ENCODE peak calls at places on chromosomes 16 and 17, in six cellular contexts. I, L, A, T, S and F are unnamed samples.

GRCh38 chr16:77788196-77789084 is at the start of gene VAT1L:
- DNase-seq in L (peak), S (no peak), A (peak), T (no peak), I (peak), F (no peak)

GRCh38 chr16:49473131-49473530 is 99.5 kb downstream of the C16orf78 start:
- DNase-seq in L (no peak), A (no peak), T (no peak), S (no peak), I (no peak), F (peak)

GRCh38 chr16:30183961-30184429 is 593 bp downstream of the CORO1A start:
- DNase-seq in S (no peak), T (peak), A (peak), I (no peak), L (no peak), F (no peak)

GRCh38 chr16:8644513-8645140 is 23.1 kb downstream of the METTL22 start:
- DNase-seq in I (no peak), A (peak), S (no peak), T (no peak), L (no peak), F (no peak)

GRCh38 chr17:81832608-81833159 is 407 bp downstream of the MCRIP1 start:
- DNase-seq in I (no peak), T (no peak), A (no peak), L (peak), S (no peak), F (peak)

GRCh38 chr17:81566461-81567126 is 14.4 kb upstream of the FAAP100 start:
- DNase-seq in T (peak), L (peak), S (no peak), I (no peak), A (peak), F (peak)

GRCh38 chr16:65833171-65833871 is 533.2 kb upstream of the CDH5 start:
- DNase-seq in L (no peak), S (no peak), A (no peak), T (no peak), I (no peak), F (no peak)

GRCh38 chr16:89368604-89369249 is 121.6 kb downstream of the ANKRD11 start:
- DNase-seq in A (no peak), S (no peak), T (no peak), I (no peak), L (no peak), F (no peak)

GRCh38 chr16:50037791-50038190 is 12.8 kb downstream of the CNEP1R1 start:
- DNase-seq in S (no peak), T (no peak), I (no peak), A (no peak), L (no peak), F (no peak)

GRCh38 chr17:65474658-65475057 is 86.8 kb downstream of the AXIN2 start:
- DNase-seq in I (no peak), L (no peak), T (no peak), S (no peak), A (no peak), F (no peak)

GRCh38 chr17:72514321-72514861 is 393.6 kb downstream of the SOX9 start:
- DNase-seq in T (no peak), L (no peak), A (no peak), I (no peak), S (no peak), F (no peak)

GRCh38 chr17:72514888-72515287 is 394.1 kb downstream of the SOX9 start:
- DNase-seq in A (peak), L (peak), I (no peak), S (no peak), T (no peak), F (no peak)

GRCh38 chr17:72517413-72518237 is 396.8 kb downstream of the SOX9 start:
- DNase-seq in S (no peak), L (no peak), T (no peak), I (no peak), A (no peak), F (no peak)

GRCh38 chr17:72516772-72517399 is 396.1 kb downstream of the SOX9 start:
- DNase-seq in S (peak), I (peak), A (no peak), L (no peak), T (no peak), F (no peak)

GRCh38 chr17:72515291-72516065 is 394.7 kb downstream of the SOX9 start:
- DNase-seq in L (no peak), A (no peak), I (peak), T (peak), S (no peak), F (no peak)
- H3K4me3 ChIP-seq in L (no peak), A (no peak), I (no peak), T (no peak), S (no peak), F (peak)

GRCh38 chr17:15418781-15419180 is 48.6 kb downstream of the CDRT4 start:
- DNase-seq in L (no peak), A (no peak), S (no peak), I (no peak), T (no peak), F (no peak)
- TF ChIP-seq CTCF in L (no peak), A (no peak), S (no peak), I (no peak), T (no peak), F (no peak)

DNA sequence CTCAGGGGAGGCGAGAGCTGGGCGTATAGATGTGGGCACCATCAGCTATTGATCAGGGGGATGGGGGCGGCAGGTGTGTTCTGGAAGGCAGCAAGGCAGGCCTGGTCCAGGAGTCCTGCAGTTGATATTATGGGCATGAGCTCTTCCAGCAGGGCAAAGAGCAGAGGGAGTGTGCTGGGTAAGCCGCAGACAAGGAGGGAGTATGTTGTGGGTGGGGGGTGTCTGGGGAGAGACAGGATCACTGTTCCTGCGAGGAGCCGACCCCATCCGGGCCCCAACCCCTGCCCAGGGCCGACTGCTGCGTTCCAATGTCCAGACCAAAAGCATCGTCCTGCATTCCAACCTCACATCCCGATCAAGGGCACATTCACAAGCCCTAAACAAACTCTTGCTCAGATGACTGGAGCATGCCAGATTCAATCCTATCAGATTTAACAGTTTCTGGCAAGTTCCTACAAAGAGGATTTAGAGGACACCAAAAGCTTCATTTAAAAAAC is 9.2 kb downstream of the MXRA7 start:
- DNase-seq in T (no peak), A (no peak), L (no peak), S (peak), I (peak), F (no peak)
- H3K27ac ChIP-seq in T (peak), A (peak), L (peak), S (peak), I (no peak), F (peak)

GRCh38 chr16:88301886-88302285 is 80.9 kb upstream of the ZNF469 start:
- DNase-seq in I (no peak), T (no peak), A (no peak), S (no peak), L (no peak), F (no peak)

GRCh38 chr16:88303405-88303804 is 79.4 kb upstream of the ZNF469 start:
- DNase-seq in I (no peak), S (no peak), A (no peak), L (no peak), T (no peak), F (no peak)

GRCh38 chr16:88303890-88304819 is 78.6 kb upstream of the ZNF469 start:
- DNase-seq in L (no peak), T (no peak), I (no peak), A (no peak), S (peak), F (peak)

GRCh38 chr16:88301431-88301830 is 81.3 kb upstream of the ZNF469 start:
- DNase-seq in T (no peak), A (no peak), L (no peak), I (no peak), S (no peak), F (no peak)

DNA sequence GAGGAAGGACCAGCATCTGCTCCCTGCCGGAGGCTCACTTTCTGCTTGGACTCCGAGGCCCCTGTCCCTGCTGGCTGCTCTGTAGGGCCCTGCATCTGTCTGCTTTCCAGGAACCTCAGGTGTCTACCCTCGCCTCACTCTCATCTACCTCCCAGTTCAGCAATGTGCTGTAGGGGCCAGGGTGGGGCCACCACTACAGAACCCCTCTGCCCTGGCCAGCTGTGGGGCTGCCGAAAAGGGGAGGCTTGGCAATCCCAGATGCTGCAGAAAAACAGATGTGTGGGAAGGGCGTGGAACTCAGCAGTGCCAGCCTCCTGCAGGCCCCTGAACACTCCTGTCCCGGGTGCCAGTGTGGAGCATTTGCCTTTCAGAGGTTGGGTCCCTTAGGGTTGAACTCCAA is 80.1 kb upstream of the ZNF469 start:
- DNase-seq in A (no peak), T (no peak), L (no peak), S (no peak), I (no peak), F (no peak)
- H3K4me3 ChIP-seq in A (no peak), T (no peak), L (no peak), S (no peak), I (no peak), F (no peak)

GRCh38 chr17:40616592-40616991 is 31.0 kb downstream of the SMARCE1 start:
- DNase-seq in L (no peak), I (no peak), S (no peak), A (no peak), T (no peak), F (no peak)

GRCh38 chr17:40621019-40621418 is 26.6 kb downstream of the SMARCE1 start:
- DNase-seq in I (no peak), L (no peak), A (no peak), S (no peak), T (no peak), F (no peak)

GRCh38 chr17:40617678-40618240 is 29.9 kb downstream of the SMARCE1 start:
- DNase-seq in S (peak), T (no peak), A (no peak), I (peak), L (no peak), F (no peak)

GRCh38 chr17:40621558-40621957 is 26.1 kb downstream of the SMARCE1 start:
- DNase-seq in L (no peak), I (no peak), A (no peak), S (no peak), T (no peak), F (no peak)

DNA sequence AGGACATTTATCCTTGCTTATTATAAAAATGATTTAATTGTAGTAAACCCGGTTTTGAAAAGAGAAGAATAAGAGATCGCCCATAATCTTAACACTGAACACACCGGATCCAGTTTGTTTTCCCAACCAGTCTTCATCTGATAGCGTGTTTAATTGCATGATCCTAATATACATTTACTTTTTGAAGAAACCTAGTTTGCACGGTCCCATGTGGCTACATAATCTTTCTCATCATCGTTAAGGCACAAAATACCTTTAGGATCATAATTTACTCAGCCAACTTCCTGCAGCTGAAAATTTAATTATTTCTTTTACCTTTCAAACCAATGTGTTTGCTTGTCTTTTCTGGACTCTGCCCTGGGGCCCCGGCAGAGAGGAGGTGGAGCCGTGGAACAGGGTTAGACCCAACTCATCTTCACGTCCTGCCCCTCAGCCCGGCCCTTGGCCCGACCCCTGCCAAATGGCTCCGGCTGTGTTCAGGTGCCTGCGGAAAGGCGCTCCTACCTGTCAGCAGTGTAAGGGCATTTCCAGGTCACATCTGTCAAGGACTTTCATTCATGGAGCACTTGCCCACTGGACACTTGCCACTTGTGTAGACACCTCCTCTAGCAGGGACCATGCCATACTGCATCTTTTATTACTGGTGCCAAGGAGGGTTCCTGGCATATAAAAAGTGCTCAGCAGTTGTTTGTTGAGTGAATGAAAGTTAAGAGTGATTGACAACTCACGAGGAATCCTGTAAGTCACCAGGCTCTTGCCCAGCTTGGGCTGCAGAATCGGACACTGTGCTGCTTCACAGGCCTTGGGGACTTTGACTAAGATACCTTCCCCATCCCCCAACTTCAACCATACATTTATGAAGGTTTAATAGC is 28.6 kb downstream of the SMARCE1 start:
- DNase-seq in T (no peak), I (no peak), A (no peak), S (peak), L (no peak), F (no peak)
- TF ChIP-seq CTCF in T (no peak), I (no peak), A (no peak), S (no peak), L (no peak), F (no peak)

DNA sequence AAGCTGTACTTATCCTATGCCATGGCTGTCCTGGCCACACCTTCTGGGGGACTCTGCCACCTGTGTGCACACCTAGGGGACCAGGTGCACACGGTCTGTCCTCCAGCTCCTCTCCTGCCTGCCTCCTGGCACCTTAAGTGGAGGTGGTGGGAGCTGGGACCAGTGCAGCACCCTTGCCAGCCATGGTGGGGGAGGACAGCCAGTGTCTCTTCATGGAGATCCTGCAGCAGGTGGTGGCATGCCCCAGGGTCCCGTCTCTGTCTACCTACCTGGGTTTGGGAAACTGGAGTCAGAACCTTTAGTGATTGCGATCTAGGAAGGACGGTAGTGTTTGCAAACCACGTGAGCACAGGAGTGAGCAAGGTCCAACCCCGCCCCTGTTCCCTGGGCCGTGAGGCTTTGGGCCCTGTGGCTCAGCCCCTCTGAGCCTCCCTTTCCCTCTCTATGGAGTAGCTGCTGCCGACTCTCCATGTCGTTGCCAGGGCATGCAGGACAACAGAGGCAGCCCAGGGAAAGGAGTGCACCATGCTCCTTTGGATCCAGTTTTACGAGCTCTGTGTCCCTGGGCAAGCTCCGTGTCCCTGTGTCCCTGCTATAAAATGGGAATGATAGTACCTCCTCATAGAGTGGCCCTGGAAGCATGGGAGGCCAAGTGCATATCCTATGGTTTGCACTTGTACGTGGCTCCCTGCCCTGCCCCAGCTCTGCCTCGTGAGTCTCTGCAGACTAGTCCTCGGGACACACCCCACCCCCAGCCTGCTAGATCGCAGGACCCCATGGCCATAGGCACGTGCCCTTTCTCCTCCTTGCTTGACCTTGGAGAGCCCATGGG is 7.1 kb downstream of the ADGRG1 start:
- DNase-seq in S (peak), T (peak), L (no peak), I (no peak), A (no peak), F (no peak)
- H3K27ac ChIP-seq in S (peak), T (peak), L (peak), I (no peak), A (peak), F (no peak)